ENCODE peak calls at places on chromosomes 6 and 20, in six cellular contexts. One of them, this sample, is unnamed.

GRCh38 chr6:1409774-1410465 is 20.5 kb downstream of the FOXF2 start:
- DNase-seq in EH: no peak
- DNase-seq in left cardiac atrium: no peak
- DNase-seq in COR-L47: no peak
- DNase-seq in NCI-H1417: no peak
- DNase-seq in suprapubic skin: peak
- DNase-seq in this sample: no peak

GRCh38 chr6:52595000-52595795 is 18.3 kb upstream of the TRAM2 start:
- DNase-seq in COR-L47: no peak
- DNase-seq in left cardiac atrium: peak
- DNase-seq in NCI-H1417: no peak
- DNase-seq in EH: peak
- DNase-seq in suprapubic skin: no peak
- DNase-seq in this sample: no peak

GRCh38 chr6:131084982-131085381 is 21.9 kb upstream of the EPB41L2 start:
- DNase-seq in EH: no peak
- DNase-seq in left cardiac atrium: no peak
- DNase-seq in NCI-H1417: no peak
- DNase-seq in COR-L47: no peak
- DNase-seq in suprapubic skin: no peak
- DNase-seq in this sample: no peak

GRCh38 chr6:7106752-7107577 is 796 bp upstream of the RREB1 start:
- DNase-seq in left cardiac atrium: peak
- DNase-seq in COR-L47: no peak
- DNase-seq in suprapubic skin: no peak
- DNase-seq in NCI-H1417: peak
- DNase-seq in EH: peak
- DNase-seq in this sample: no peak

GRCh38 chr20:6663104-6663503 is 104.4 kb upstream of the BMP2 start:
- DNase-seq in NCI-H1417: no peak
- DNase-seq in left cardiac atrium: no peak
- DNase-seq in EH: peak
- DNase-seq in suprapubic skin: no peak
- DNase-seq in COR-L47: no peak
- DNase-seq in this sample: no peak

GRCh38 chr6:49528571-49528970 is 21.9 kb upstream of the C6orf141 start:
- DNase-seq in suprapubic skin: no peak
- DNase-seq in COR-L47: no peak
- DNase-seq in EH: no peak
- DNase-seq in left cardiac atrium: no peak
- DNase-seq in NCI-H1417: peak
- DNase-seq in this sample: no peak

GRCh38 chr6:159094444-159095252 is 49.9 kb upstream of the TAGAP start:
- DNase-seq in EH: no peak
- DNase-seq in suprapubic skin: no peak
- DNase-seq in COR-L47: no peak
- DNase-seq in NCI-H1417: no peak
- DNase-seq in left cardiac atrium: no peak
- DNase-seq in this sample: no peak

GRCh38 chr6:106163446-106163965 is 77.4 kb downstream of the PRDM1 start:
- DNase-seq in COR-L47: no peak
- DNase-seq in NCI-H1417: peak
- DNase-seq in EH: peak
- DNase-seq in suprapubic skin: no peak
- DNase-seq in left cardiac atrium: no peak
- DNase-seq in this sample: no peak

GRCh38 chr20:17895641-17896246 is 72.8 kb downstream of the SNX5 start:
- DNase-seq in COR-L47: no peak
- DNase-seq in left cardiac atrium: peak
- DNase-seq in suprapubic skin: peak
- DNase-seq in EH: peak
- DNase-seq in NCI-H1417: no peak
- DNase-seq in this sample: no peak

GRCh38 chr20:47754301-47754700 is 31.0 kb downstream of the SULF2 start:
- DNase-seq in suprapubic skin: no peak
- DNase-seq in left cardiac atrium: no peak
- DNase-seq in NCI-H1417: no peak
- DNase-seq in COR-L47: no peak
- DNase-seq in EH: no peak
- DNase-seq in this sample: no peak

GRCh38 chr6:152943260-152943897 is 39.5 kb downstream of the FBXO5 start:
- DNase-seq in NCI-H1417: no peak
- DNase-seq in COR-L47: no peak
- DNase-seq in EH: no peak
- DNase-seq in left cardiac atrium: no peak
- DNase-seq in suprapubic skin: no peak
- DNase-seq in this sample: no peak

GRCh38 chr6:52620906-52621190 is 44.0 kb upstream of the TRAM2 start:
- DNase-seq in COR-L47: no peak
- DNase-seq in NCI-H1417: no peak
- DNase-seq in suprapubic skin: no peak
- DNase-seq in EH: no peak
- DNase-seq in left cardiac atrium: no peak
- DNase-seq in this sample: no peak

GRCh38 chr6:109311481-109311880 is 70.8 kb downstream of the CD164 start:
- DNase-seq in left cardiac atrium: no peak
- DNase-seq in EH: no peak
- DNase-seq in suprapubic skin: no peak
- DNase-seq in COR-L47: no peak
- DNase-seq in NCI-H1417: no peak
- DNase-seq in this sample: no peak

GRCh38 chr6:106477790-106478189 is 117.3 kb downstream of the CRYBG1 start:
- DNase-seq in suprapubic skin: no peak
- DNase-seq in EH: no peak
- DNase-seq in left cardiac atrium: no peak
- DNase-seq in NCI-H1417: peak
- DNase-seq in COR-L47: peak
- DNase-seq in this sample: no peak

GRCh38 chr6:138772596-138773176 is 883 bp upstream of the CCDC28A start:
- DNase-seq in suprapubic skin: no peak
- DNase-seq in COR-L47: no peak
- DNase-seq in NCI-H1417: no peak
- DNase-seq in left cardiac atrium: no peak
- DNase-seq in EH: no peak
- DNase-seq in this sample: no peak

GRCh38 chr6:30687659-30688431 is 1.4 kb upstream of the PPP1R18 start:
- DNase-seq in left cardiac atrium: peak
- DNase-seq in COR-L47: peak
- DNase-seq in NCI-H1417: no peak
- DNase-seq in EH: peak
- DNase-seq in suprapubic skin: no peak
- DNase-seq in this sample: no peak

GRCh38 chr6:26553739-26554668 is 15.8 kb downstream of the HMGN4 start:
- DNase-seq in suprapubic skin: no peak
- DNase-seq in COR-L47: peak
- DNase-seq in EH: peak
- DNase-seq in left cardiac atrium: peak
- DNase-seq in NCI-H1417: peak
- DNase-seq in this sample: peak

GRCh38 chr6:17490724-17491123 is 97.3 kb downstream of the CAP2 start:
- DNase-seq in NCI-H1417: no peak
- DNase-seq in EH: peak
- DNase-seq in suprapubic skin: no peak
- DNase-seq in COR-L47: no peak
- DNase-seq in left cardiac atrium: no peak
- DNase-seq in this sample: no peak

GRCh38 chr6:14734052-14734415 is 511.8 kb upstream of the JARID2 start:
- DNase-seq in suprapubic skin: no peak
- DNase-seq in EH: no peak
- DNase-seq in left cardiac atrium: no peak
- DNase-seq in NCI-H1417: no peak
- DNase-seq in COR-L47: no peak
- DNase-seq in this sample: no peak

GRCh38 chr6:71721642-71722041 is 164.7 kb upstream of the RIMS1 start:
- DNase-seq in EH: peak
- DNase-seq in suprapubic skin: no peak
- DNase-seq in COR-L47: no peak
- DNase-seq in NCI-H1417: no peak
- DNase-seq in left cardiac atrium: no peak
- DNase-seq in this sample: no peak

GRCh38 chr6:135251964-135252429 is 70.9 kb downstream of the MYB start:
- DNase-seq in left cardiac atrium: no peak
- DNase-seq in COR-L47: no peak
- DNase-seq in suprapubic skin: no peak
- DNase-seq in EH: peak
- DNase-seq in NCI-H1417: peak
- DNase-seq in this sample: no peak

GRCh38 chr6:36906539-36906938 is 20.8 kb downstream of the C6orf89 start:
- DNase-seq in COR-L47: peak
- DNase-seq in left cardiac atrium: peak
- DNase-seq in suprapubic skin: no peak
- DNase-seq in EH: no peak
- DNase-seq in NCI-H1417: no peak
- DNase-seq in this sample: no peak

GRCh38 chr6:13710552-13711383 is 867 bp downstream of the RANBP9 start:
- DNase-seq in suprapubic skin: peak
- DNase-seq in NCI-H1417: peak
- DNase-seq in EH: no peak
- DNase-seq in COR-L47: no peak
- DNase-seq in left cardiac atrium: peak
- DNase-seq in this sample: peak

GRCh38 chr6:21947751-21948386 is 349.0 kb downstream of the PRL start:
- DNase-seq in NCI-H1417: no peak
- DNase-seq in EH: peak
- DNase-seq in COR-L47: no peak
- DNase-seq in left cardiac atrium: no peak
- DNase-seq in suprapubic skin: no peak
- DNase-seq in this sample: no peak

GRCh38 chr6:14470697-14471096 is 353.1 kb downstream of the CD83 start:
- DNase-seq in left cardiac atrium: no peak
- DNase-seq in COR-L47: no peak
- DNase-seq in suprapubic skin: no peak
- DNase-seq in EH: no peak
- DNase-seq in NCI-H1417: no peak
- DNase-seq in this sample: no peak

GRCh38 chr6:41429506-41430504 is 94.4 kb downstream of the NCR2 start:
- DNase-seq in suprapubic skin: no peak
- DNase-seq in EH: no peak
- DNase-seq in NCI-H1417: no peak
- DNase-seq in COR-L47: no peak
- DNase-seq in left cardiac atrium: no peak
- DNase-seq in this sample: no peak

GRCh38 chr6:161850572-161850971 is 576.7 kb upstream of the AGPAT4 start:
- DNase-seq in COR-L47: no peak
- DNase-seq in NCI-H1417: no peak
- DNase-seq in EH: no peak
- DNase-seq in left cardiac atrium: no peak
- DNase-seq in suprapubic skin: no peak
- DNase-seq in this sample: no peak

GRCh38 chr6:1662532-1662931 is 52.8 kb downstream of the FOXC1 start:
- DNase-seq in EH: peak
- DNase-seq in COR-L47: no peak
- DNase-seq in suprapubic skin: no peak
- DNase-seq in NCI-H1417: no peak
- DNase-seq in left cardiac atrium: no peak
- DNase-seq in this sample: no peak

GRCh38 chr6:92431502-92431901 is 987.9 kb downstream of the EPHA7 start:
- DNase-seq in NCI-H1417: no peak
- DNase-seq in COR-L47: no peak
- DNase-seq in left cardiac atrium: no peak
- DNase-seq in EH: no peak
- DNase-seq in suprapubic skin: no peak
- DNase-seq in this sample: no peak

GRCh38 chr6:165661416-165662001 is 1.5 kb downstream of the PDE10A start:
- DNase-seq in suprapubic skin: no peak
- DNase-seq in COR-L47: no peak
- DNase-seq in left cardiac atrium: no peak
- DNase-seq in EH: no peak
- DNase-seq in NCI-H1417: no peak
- DNase-seq in this sample: no peak

GRCh38 chr6:77466055-77467028 is 3.1 kb upstream of the HTR1B start:
- DNase-seq in suprapubic skin: no peak
- DNase-seq in NCI-H1417: no peak
- DNase-seq in EH: peak
- DNase-seq in left cardiac atrium: peak
- DNase-seq in COR-L47: peak
- DNase-seq in this sample: peak

GRCh38 chr6:113645576-113645970 is 211.6 kb upstream of the MARCKS start:
- DNase-seq in suprapubic skin: no peak
- DNase-seq in COR-L47: no peak
- DNase-seq in EH: peak
- DNase-seq in NCI-H1417: no peak
- DNase-seq in left cardiac atrium: no peak
- DNase-seq in this sample: no peak

GRCh38 chr20:17407550-17407949 is 123.6 kb downstream of the BFSP1 start:
- DNase-seq in suprapubic skin: no peak
- DNase-seq in COR-L47: no peak
- DNase-seq in NCI-H1417: no peak
- DNase-seq in left cardiac atrium: no peak
- DNase-seq in EH: no peak
- DNase-seq in this sample: no peak

GRCh38 chr20:20552076-20552475 is 160.4 kb downstream of the RALGAPA2 start:
- DNase-seq in left cardiac atrium: no peak
- DNase-seq in suprapubic skin: no peak
- DNase-seq in NCI-H1417: peak
- DNase-seq in EH: no peak
- DNase-seq in COR-L47: peak
- DNase-seq in this sample: no peak

GRCh38 chr6:166471797-166472260 is 89.1 kb upstream of the MPC1 start:
- DNase-seq in left cardiac atrium: no peak
- DNase-seq in COR-L47: no peak
- DNase-seq in NCI-H1417: no peak
- DNase-seq in EH: no peak
- DNase-seq in suprapubic skin: no peak
- DNase-seq in this sample: no peak

This sample was measured in tibial nerve.